ENCODE peak calls at places on chromosomes 3 and 15, in nine cellular contexts. E is left lung; Z is fibroblast of lung; X is transverse colon; Q is HepG2; U is CD8-positive, alpha-beta memory T cell; Y is aorta; O is uterus; F is sigmoid colon. P is an unnamed sample.
A peak's percentile ranks its signal among the peaks of the same experiment; 100 is the strongest.

GRCh38 chr15:69834756-69835155 is 263.0 kb downstream of the TLE3 start:
- DNase-seq in E (no peak), Z (no peak), X (no peak), Q (no peak), U (no peak), Y (peak; percentile 17), O (no peak), F (no peak), P (no peak)

GRCh38 chr15:35549567-35549966 is 3.6 kb upstream of the DPH6 start:
- DNase-seq in E (no peak), Z (no peak), X (no peak), Q (no peak), U (no peak), Y (no peak), O (no peak), F (no peak), P (no peak)

GRCh38 chr15:60993008-60993407 is 236.1 kb downstream of the RORA start:
- DNase-seq in E (no peak), Z (peak; percentile 20), X (no peak), Q (no peak), U (no peak), Y (no peak), O (no peak), F (no peak), P (no peak)

GRCh38 chr15:56913670-56914069 is 4.8 kb upstream of the TCF12 start:
- DNase-seq in E (no peak), Z (no peak), X (no peak), Q (no peak), U (no peak), Y (no peak), O (no peak), F (no peak), P (no peak)

GRCh38 chr3:160812304-160812703 is 56.3 kb downstream of the PPM1L start:
- DNase-seq in E (no peak), Z (no peak), X (no peak), Q (no peak), U (no peak), Y (no peak), O (no peak), F (no peak), P (no peak)

GRCh38 chr3:55588120-55588765 is 101.1 kb upstream of the WNT5A start:
- DNase-seq in E (no peak), Z (no peak), X (no peak), Q (no peak), U (no peak), Y (no peak), O (no peak), F (no peak), P (no peak)

GRCh38 chr3:67329358-67329757 is 325.1 kb downstream of the SUCLG2 start:
- DNase-seq in E (no peak), Z (no peak), X (no peak), Q (peak; percentile 42), U (no peak), Y (no peak), O (no peak), F (no peak), P (no peak)

GRCh38 chr3:171732741-171733140 is 77.5 kb downstream of the PLD1 start:
- DNase-seq in E (no peak), Z (no peak), X (no peak), Q (no peak), U (no peak), Y (no peak), O (no peak), F (no peak), P (no peak)

GRCh38 chr3:72977463-72977862 is 19.1 kb upstream of the PPP4R2 start:
- DNase-seq in E (no peak), Z (no peak), X (no peak), Q (no peak), U (no peak), Y (no peak), O (no peak), F (no peak), P (no peak)

GRCh38 chr3:414063-414462 is 217.5 kb downstream of the CHL1 start:
- DNase-seq in E (no peak), Z (peak; percentile 27), X (no peak), Q (no peak), U (no peak), Y (no peak), O (no peak), F (no peak), P (no peak)

GRCh38 chr15:51108933-51109550 is 14.3 kb upstream of the TNFAIP8L3 start:
- DNase-seq in E (no peak), Z (peak; percentile 95), X (no peak), Q (no peak), U (no peak), Y (peak; percentile 77), O (peak; percentile 49), F (no peak), P (no peak)

GRCh38 chr3:66602691-66603090 is 101.9 kb upstream of the LRIG1 start:
- DNase-seq in E (no peak), Z (no peak), X (no peak), Q (no peak), U (no peak), Y (no peak), O (no peak), F (no peak), P (no peak)

GRCh38 chr15:33298631-33299030 is 12.1 kb upstream of the RYR3 start:
- DNase-seq in E (no peak), Z (no peak), X (no peak), Q (no peak), U (no peak), Y (no peak), O (no peak), F (no peak), P (no peak)

GRCh38 chr3:46979958-46980497 is 562 bp downstream of the NBEAL2 start:
- DNase-seq in E (peak; percentile 50), Z (no peak), X (peak; percentile 39), Q (no peak), U (no peak), Y (no peak), O (peak; percentile 54), F (no peak), P (no peak)

GRCh38 chr15:45157974-45158373 is 28.2 kb downstream of the DUOX1 start:
- DNase-seq in E (no peak), Z (peak; percentile 69), X (no peak), Q (no peak), U (no peak), Y (no peak), O (no peak), F (no peak), P (peak; percentile 73)

GRCh38 chr3:121542924-121543323 is 2.9 kb downstream of the POLQ start:
- DNase-seq in E (no peak), Z (no peak), X (no peak), Q (no peak), U (no peak), Y (no peak), O (no peak), F (no peak), P (no peak)

GRCh38 chr3:86990171-86990733 is 697 bp downstream of the VGLL3 start:
- DNase-seq in E (no peak), Z (no peak), X (no peak), Q (no peak), U (no peak), Y (peak; percentile 82), O (peak; percentile 43), F (peak; percentile 71), P (peak; percentile 54)

GRCh38 chr3:31448882-31449243 is 83.9 kb upstream of the STT3B start:
- DNase-seq in E (no peak), Z (no peak), X (no peak), Q (no peak), U (no peak), Y (no peak), O (no peak), F (no peak), P (no peak)

GRCh38 chr3:37863552-37863865 is 1.8 kb downstream of the CTDSPL start:
- DNase-seq in E (no peak), Z (no peak), X (no peak), Q (no peak), U (no peak), Y (no peak), O (no peak), F (no peak), P (no peak)
- H3K4me3 ChIP-seq in E (peak overlapping the region; percentile 63), Z (no peak overlapping the region), X (peak overlapping the region; percentile 68), Q (peak overlapping the region; percentile 96), U (no peak overlapping the region), Y (no peak overlapping the region), O (no peak overlapping the region), F (no peak overlapping the region), P (no peak overlapping the region)

GRCh38 chr3:16365454-16366128 is 100.6 kb downstream of the OXNAD1 start:
- DNase-seq in E (no peak), Z (no peak), X (no peak), Q (no peak), U (no peak), Y (no peak), O (no peak), F (no peak), P (no peak)
- H3K4me1 ChIP-seq in E (peaks cover 2% of the 10 kb centered on the region), Z (no peaks in the 10 kb centered on the region), X (peaks cover under 1% of the 10 kb centered on the region), Q (no peaks in the 10 kb centered on the region), U (peaks cover 2% of the 10 kb centered on the region), Y (peaks cover 3% of the 10 kb centered on the region), O (peaks cover 12% of the 10 kb centered on the region), F (peaks cover 10% of the 10 kb centered on the region), P (peaks cover 23% of the 10 kb centered on the region)

GRCh38 chr15:52464040-52464439 is 64.6 kb downstream of the MYO5A start:
- DNase-seq in E (no peak), Z (no peak), X (no peak), Q (no peak), U (no peak), Y (no peak), O (no peak), F (no peak), P (no peak)
- H3K27ac ChIP-seq in E (no peak overlapping the region), Z (no peak overlapping the region), X (no peak overlapping the region), Q (no peak overlapping the region), U (peak overlapping the region; percentile 12), Y (no peak overlapping the region), O (no peak overlapping the region), F (no peak overlapping the region), P (no peak overlapping the region)

GRCh38 chr3:108838411-108838810 is 15.8 kb downstream of the TRAT1 start:
- DNase-seq in E (no peak), Z (no peak), X (no peak), Q (no peak), U (no peak), Y (no peak), O (no peak), F (no peak), P (no peak)

GRCh38 chr3:108833616-108834015 is 11.0 kb downstream of the TRAT1 start:
- DNase-seq in E (no peak), Z (no peak), X (no peak), Q (no peak), U (peak; percentile 45), Y (no peak), O (no peak), F (no peak), P (no peak)

GRCh38 chr3:108835101-108835500 is 12.5 kb downstream of the TRAT1 start:
- DNase-seq in E (no peak), Z (no peak), X (no peak), Q (no peak), U (peak; percentile 53), Y (no peak), O (no peak), F (no peak), P (no peak)

GRCh38 chr3:108830991-108831390 is 8.4 kb downstream of the TRAT1 start:
- DNase-seq in E (no peak), Z (no peak), X (no peak), Q (no peak), U (no peak), Y (no peak), O (no peak), F (no peak), P (no peak)

DNA sequence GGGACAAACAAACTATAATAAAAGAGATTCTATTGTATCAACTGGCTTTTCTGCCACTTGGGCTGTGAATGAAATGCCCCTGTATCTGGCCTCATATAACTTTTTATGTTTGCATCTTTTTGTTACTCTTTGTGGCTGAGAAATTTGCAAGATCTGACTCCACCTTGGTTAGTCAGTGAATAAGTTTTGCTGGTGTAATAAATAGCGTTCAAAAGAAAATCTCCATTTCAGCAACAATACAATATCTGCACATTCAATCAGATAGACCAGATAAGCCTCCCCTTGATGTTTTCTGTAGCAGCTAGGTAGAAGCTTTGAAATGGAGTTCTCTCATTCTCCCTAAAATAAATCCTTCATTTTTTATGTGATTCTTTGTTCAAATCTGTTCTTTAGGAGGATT is 12.0 kb downstream of the TRAT1 start:
- DNase-seq in E (no peak), Z (no peak), X (no peak), Q (no peak), U (no peak), Y (no peak), O (no peak), F (no peak), P (no peak)
- H3K4me3 ChIP-seq in E (no peak overlapping the region), Z (no peak overlapping the region), X (no peak overlapping the region), Q (no peak overlapping the region), U (peak overlapping the region; percentile 46), Y (no peak overlapping the region), O (no peak overlapping the region), F (no peak overlapping the region), P (no peak overlapping the region)